ENCODE peak calls at places on chromosomes 4 and X, in six cellular contexts. C is kidney, E is Panc1, K is psoas muscle, O is PC-9, V is tibial artery. R is an unnamed sample.
A peak's percentile ranks its signal among the peaks of the same experiment; 100 is the strongest.

GRCh38 chr4:20272411-20272872 is 20.7 kb downstream of the SLIT2 start:
- DNase-seq in C (no peak), E (no peak), K (no peak), O (no peak), V (no peak), R (no peak)

GRCh38 chr4:167581449-167581965 is 347.2 kb upstream of the SPOCK3 start:
- DNase-seq in C (peak; percentile 54), E (no peak), K (peak; percentile 8), O (no peak), V (no peak), R (no peak)

GRCh38 chr4:143207555-143207954 is 22.8 kb downstream of the USP38 start:
- DNase-seq in C (no peak), E (no peak), K (no peak), O (no peak), V (no peak), R (no peak)

GRCh38 chr4:77073106-77073858 is 2.5 kb downstream of the CCNI start:
- DNase-seq in C (no peak), E (no peak), K (no peak), O (no peak), V (no peak), R (no peak)

GRCh38 chr4:173924561-173924960 is 358.9 kb downstream of the FBXO8 start:
- DNase-seq in C (no peak), E (no peak), K (no peak), O (no peak), V (no peak), R (no peak)

GRCh38 chr4:55906999-55907398 is 41.7 kb upstream of the CEP135 start:
- DNase-seq in C (no peak), E (no peak), K (no peak), O (peak; percentile 75), V (no peak), R (peak; percentile 64)

GRCh38 chrX:44431206-44431605 is 87.7 kb upstream of the EFHC2 start:
- DNase-seq in C (no peak), E (no peak), K (no peak), O (peak; percentile 64), V (no peak), R (peak; percentile 6)

GRCh38 chr4:163701915-163702314 is 207.4 kb downstream of the TMA16 start:
- DNase-seq in C (no peak), E (no peak), K (no peak), O (no peak), V (no peak), R (no peak)

GRCh38 chrX:136353519-136354095 is 52.8 kb downstream of the ADGRG4 start:
- DNase-seq in C (no peak), E (no peak), K (no peak), O (peak; percentile 99), V (no peak), R (peak; percentile 46)

GRCh38 chr4:20086768-20087167 is 164.9 kb upstream of the SLIT2 start:
- DNase-seq in C (no peak), E (no peak), K (no peak), O (no peak), V (no peak), R (no peak)

GRCh38 chr4:55125763-55126541 is 557 bp upstream of the KDR start:
- DNase-seq in C (no peak), E (no peak), K (peak; percentile 18), O (no peak), V (peak; percentile 76), R (no peak)

GRCh38 chrX:7286461-7286860 is 138.5 kb upstream of the PUDP start:
- DNase-seq in C (no peak), E (no peak), K (no peak), O (no peak), V (no peak), R (no peak)

GRCh38 chr4:137755033-137755471 is 222.8 kb upstream of the PCDH18 start:
- DNase-seq in C (no peak), E (no peak), K (no peak), O (peak; percentile 35), V (no peak), R (peak; percentile 54)

GRCh38 chrX:68822641-68823410 is 6.0 kb upstream of the EFNB1 start:
- DNase-seq in C (peak; percentile 81), E (no peak), K (no peak), O (no peak), V (no peak), R (peak; percentile 23)

GRCh38 chr4:93396274-93396673 is 432.3 kb upstream of the ATOH1 start:
- DNase-seq in C (no peak), E (no peak), K (no peak), O (no peak), V (no peak), R (peak; percentile 36)

DNA sequence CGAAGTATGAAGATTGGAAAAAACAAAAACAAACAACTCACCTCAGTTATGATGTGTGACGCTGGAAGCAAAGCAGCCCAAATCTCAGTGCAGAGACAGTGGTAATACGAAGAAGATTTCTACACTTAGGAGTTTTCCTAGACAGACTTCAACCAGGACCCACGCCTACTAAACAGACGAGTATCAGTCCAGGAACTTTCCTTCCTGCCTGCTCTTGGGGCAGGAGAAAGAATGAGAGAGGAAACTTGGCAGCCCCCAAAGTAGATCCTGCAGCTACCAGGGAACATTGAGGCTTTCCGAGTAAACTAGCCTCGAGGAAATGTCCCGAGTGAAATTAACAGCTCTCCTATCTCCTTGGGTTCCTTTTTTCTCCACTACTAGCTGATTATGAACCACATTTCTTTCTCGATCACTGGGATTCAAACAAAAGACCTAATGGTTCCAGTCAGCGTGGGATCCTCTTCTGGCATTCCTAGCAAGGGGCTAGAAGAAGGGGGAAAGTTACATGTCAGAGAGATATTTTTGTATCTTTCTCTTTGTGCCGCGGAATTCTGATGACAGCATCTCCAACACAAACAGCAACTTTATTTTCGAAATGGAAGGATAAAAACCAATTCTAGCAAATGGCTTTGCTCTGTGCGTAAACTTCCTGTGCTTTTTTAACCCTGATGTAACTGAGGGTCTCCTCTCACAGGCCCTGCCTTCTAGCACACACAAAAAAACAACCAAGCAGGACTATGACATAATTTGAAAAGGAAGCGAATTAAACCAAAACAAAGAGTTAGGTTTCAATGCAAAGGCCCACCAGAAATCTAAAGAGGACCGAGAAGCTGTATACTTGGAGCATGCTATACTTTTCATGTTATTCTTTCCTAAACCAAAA is 53.2 kb downstream of the PPM1K start:
- DNase-seq in C (no peak), E (no peak), K (no peak), O (no peak), V (no peak), R (no peak)
- H3K27ac ChIP-seq in C (peak overlapping the region; percentile 48), E (no peak overlapping the region), K (peak overlapping the region; percentile 58), O (no peak overlapping the region), V (peak overlapping the region; percentile 72), R (no peak overlapping the region)

GRCh38 chr4:182141046-182141445 is 102.2 kb upstream of the TENM3 start:
- DNase-seq in C (peak; percentile 64), E (no peak), K (peak; percentile 7), O (no peak), V (no peak), R (no peak)

GRCh38 chr4:182143822-182144620 is 99.2 kb upstream of the TENM3 start:
- DNase-seq in C (peak; percentile 82), E (no peak), K (peak; percentile 49), O (no peak), V (no peak), R (no peak)

GRCh38 chr4:182143086-182143821 is 99.9 kb upstream of the TENM3 start:
- DNase-seq in C (no peak), E (no peak), K (peak; percentile 12), O (no peak), V (no peak), R (no peak)

GRCh38 chr4:182141623-182142022 is 101.6 kb upstream of the TENM3 start:
- DNase-seq in C (no peak), E (no peak), K (no peak), O (no peak), V (no peak), R (no peak)

DNA sequence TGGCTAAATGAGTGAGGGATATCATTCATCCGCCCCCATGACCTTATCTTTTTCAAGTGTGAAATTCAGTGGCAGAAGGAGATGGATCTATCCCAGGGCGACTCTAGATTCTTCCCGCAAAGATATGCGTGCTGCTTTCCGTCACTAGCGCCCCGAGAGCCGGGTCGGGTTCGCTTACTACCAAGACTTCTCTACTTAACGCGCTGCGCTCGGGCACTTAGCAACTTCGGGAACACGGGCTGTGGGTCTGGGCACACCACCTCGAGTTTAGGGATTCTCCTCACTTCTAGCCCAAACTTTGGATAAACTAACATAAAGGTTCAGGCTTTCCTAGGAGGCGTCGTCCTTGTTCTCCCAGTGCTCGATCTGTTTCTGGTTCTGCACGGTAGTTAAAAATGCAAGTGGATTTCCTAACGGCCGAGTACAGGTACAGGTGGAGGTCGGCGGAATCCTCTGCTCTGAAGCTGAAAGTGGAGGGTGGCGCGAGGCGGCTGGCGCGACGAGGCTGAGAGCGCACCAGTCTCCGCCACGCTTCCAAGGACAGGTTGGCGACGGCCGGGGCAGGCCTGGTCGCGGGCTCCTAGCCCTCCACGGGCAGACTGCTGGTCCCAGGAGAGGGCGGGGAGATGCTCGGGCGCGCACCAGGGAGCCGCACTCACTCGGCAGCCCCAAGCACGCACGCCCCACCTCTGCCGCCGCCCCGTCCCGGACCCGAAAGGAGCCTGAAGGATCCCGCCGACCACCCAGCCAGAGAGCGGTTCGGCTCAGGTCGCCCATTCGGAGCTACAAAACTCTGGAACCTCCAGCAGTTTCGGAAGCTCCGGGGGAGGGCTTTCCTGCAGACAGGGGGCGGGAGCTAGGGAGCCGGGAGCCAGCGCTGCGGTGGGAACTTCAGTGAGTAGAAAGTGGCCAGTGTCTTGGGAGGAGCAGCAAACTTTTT is 100.8 kb upstream of the TENM3 start:
- DNase-seq in C (peak; percentile 82), E (no peak), K (peak; percentile 20), O (no peak), V (no peak), R (no peak)
- TF ChIP-seq CTCF in C (no peak), E (no peak), K (no peak), O (no peak), V (no peak), R (no peak)

GRCh38 chrX:133638285-133638684 is 223.0 kb upstream of the GPC4 start:
- DNase-seq in C (no peak), E (no peak), K (no peak), O (peak; percentile 75), V (no peak), R (no peak)

GRCh38 chrX:133640161-133641015 is 225.1 kb upstream of the GPC4 start:
- DNase-seq in C (no peak), E (no peak), K (no peak), O (peak; percentile 66), V (no peak), R (no peak)

GRCh38 chrX:133634416-133634815 is 219.1 kb upstream of the GPC4 start:
- DNase-seq in C (no peak), E (no peak), K (no peak), O (no peak), V (no peak), R (no peak)

GRCh38 chrX:133637765-133638164 is 222.5 kb upstream of the GPC4 start:
- DNase-seq in C (peak; percentile 20), E (no peak), K (no peak), O (peak; percentile 56), V (no peak), R (no peak)

GRCh38 chrX:133639726-133640125 is 224.4 kb upstream of the GPC4 start:
- DNase-seq in C (no peak), E (no peak), K (no peak), O (no peak), V (no peak), R (no peak)
- H3K27ac ChIP-seq in C (no peak overlapping the region), E (no peak overlapping the region), K (no peak overlapping the region), O (no peak overlapping the region), V (no peak overlapping the region), R (no peak overlapping the region)

DNA sequence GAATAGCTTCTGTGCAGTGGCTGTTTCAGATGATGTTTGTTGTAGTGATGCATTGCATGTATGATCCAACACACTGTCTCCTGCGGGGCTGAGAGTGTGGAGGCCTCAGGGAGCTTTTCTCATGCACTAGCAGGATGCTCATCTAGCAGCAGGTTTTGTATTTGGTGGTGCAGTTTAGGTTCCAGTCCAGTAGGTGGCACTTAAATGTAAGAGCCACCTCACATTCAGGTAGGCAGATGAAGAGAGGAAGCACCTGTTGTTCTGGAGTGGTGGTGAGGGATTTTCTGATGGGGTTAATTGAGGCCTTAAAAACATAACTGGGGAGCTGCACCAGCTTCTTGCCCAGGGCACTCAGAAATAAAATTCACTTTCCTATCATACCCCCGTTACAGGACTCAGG is 300.9 kb downstream of the SPIN4 start:
- DNase-seq in C (no peak), E (peak; percentile 2), K (no peak), O (no peak), V (no peak), R (peak; percentile 1)
- TF ChIP-seq CTCF in C (no peak), E (peak; percentile 42), K (no peak), O (peak; percentile 59), V (no peak), R (no peak)

R was measured in HCT116.